ENCODE peak calls at places on chromosomes 3 and 15, in four cellular contexts. One of them, this sample, is unnamed.

GRCh38 chr15:83278191-83278590 is 6.3 kb downstream of the BNC1 start:
- DNase-seq in mucosa of descending colon: no peak
- DNase-seq in LoVo: no peak
- DNase-seq in kidney glomerular epithelial cell: peak; percentile 72
- DNase-seq in this sample: peak; percentile 81

GRCh38 chr15:86935841-86936240 is 856.2 kb downstream of the AGBL1 start:
- DNase-seq in LoVo: no peak
- DNase-seq in mucosa of descending colon: no peak
- DNase-seq in kidney glomerular epithelial cell: no peak
- DNase-seq in this sample: no peak

GRCh38 chr15:40358492-40359353 is 704 bp downstream of the DISP2 start:
- DNase-seq in kidney glomerular epithelial cell: no peak
- DNase-seq in mucosa of descending colon: peak; percentile 76
- DNase-seq in LoVo: no peak
- DNase-seq in this sample: no peak

GRCh38 chr3:158434412-158435038 is 136.5 kb upstream of the MLF1 start:
- DNase-seq in kidney glomerular epithelial cell: peak; percentile 59
- DNase-seq in mucosa of descending colon: no peak
- DNase-seq in LoVo: peak; percentile 66
- DNase-seq in this sample: peak; percentile 68

GRCh38 chr3:41716391-41716910 is 245.5 kb downstream of the ULK4 start:
- DNase-seq in LoVo: no peak
- DNase-seq in kidney glomerular epithelial cell: no peak
- DNase-seq in mucosa of descending colon: no peak
- DNase-seq in this sample: peak; percentile 69

GRCh38 chr3:181709537-181710279 is 2.0 kb upstream of the SOX2 start:
- DNase-seq in kidney glomerular epithelial cell: peak; percentile 66
- DNase-seq in LoVo: peak; percentile 69
- DNase-seq in mucosa of descending colon: no peak
- DNase-seq in this sample: peak; percentile 38

GRCh38 chr3:23258110-23258509 is 55.0 kb downstream of the UBE2E2 start:
- DNase-seq in mucosa of descending colon: no peak
- DNase-seq in kidney glomerular epithelial cell: no peak
- DNase-seq in LoVo: no peak
- DNase-seq in this sample: no peak

GRCh38 chr3:27591811-27592210 is 107.6 kb upstream of the SLC4A7 start:
- DNase-seq in LoVo: no peak
- DNase-seq in kidney glomerular epithelial cell: no peak
- DNase-seq in mucosa of descending colon: no peak
- DNase-seq in this sample: no peak

GRCh38 chr3:46695177-46695961 is 1.9 kb upstream of the ALS2CL start:
- DNase-seq in LoVo: no peak
- DNase-seq in mucosa of descending colon: no peak
- DNase-seq in kidney glomerular epithelial cell: no peak
- DNase-seq in this sample: peak; percentile 6

GRCh38 chr3:141372656-141373055 is 4.4 kb downstream of the ZBTB38 start:
- DNase-seq in LoVo: no peak
- DNase-seq in kidney glomerular epithelial cell: no peak
- DNase-seq in mucosa of descending colon: no peak
- DNase-seq in this sample: no peak

GRCh38 chr3:23697416-23697815 is 108.3 kb upstream of the UBE2E1 start:
- DNase-seq in mucosa of descending colon: no peak
- DNase-seq in kidney glomerular epithelial cell: no peak
- DNase-seq in LoVo: no peak
- DNase-seq in this sample: no peak

GRCh38 chr3:149535395-149535685 is 60.8 kb downstream of the TM4SF4 start:
- DNase-seq in LoVo: no peak
- DNase-seq in kidney glomerular epithelial cell: no peak
- DNase-seq in mucosa of descending colon: no peak
- DNase-seq in this sample: no peak

GRCh38 chr3:127444761-127445160 is 145.8 kb downstream of the TPRA1 start:
- DNase-seq in mucosa of descending colon: no peak
- DNase-seq in LoVo: no peak
- DNase-seq in kidney glomerular epithelial cell: no peak
- DNase-seq in this sample: no peak

This sample was measured in renal cortical epithelial cell.